ENCODE peak calls at places on chromosomes 12 and 14, in four cellular contexts. O, L, F and P are unnamed samples.

GRCh38 chr12:32201996-32202395 is 95.3 kb downstream of the BICD1 start:
- DNase-seq in O (no peak), L (no peak), F (no peak), P (no peak)

GRCh38 chr12:115343008-115343407 is 659.0 kb upstream of the TBX3 start:
- DNase-seq in O (no peak), L (no peak), F (no peak), P (no peak)

GRCh38 chr12:56084958-56085543 is 5.1 kb downstream of the ERBB3 start:
- DNase-seq in O (peak; percentile 41), L (no peak), F (peak; percentile 62), P (no peak)

GRCh38 chr12:108392284-108392683 is 53.2 kb upstream of the CMKLR1 start:
- DNase-seq in O (no peak), L (no peak), F (no peak), P (no peak)

GRCh38 chr12:116123511-116124258 is 153.8 kb downstream of the MED13L start:
- DNase-seq in O (peak; percentile 26), L (no peak), F (no peak), P (no peak)

GRCh38 chr12:85424581-85425348 is 144.7 kb downstream of the ALX1 start:
- DNase-seq in O (peak; percentile 51), L (no peak), F (no peak), P (no peak)

GRCh38 chr14:63727736-63728728 is at the start of gene SGPP1:
- DNase-seq in O (peak; percentile 84), L (no peak), F (peak; percentile 80), P (peak; percentile 89)

GRCh38 chr14:93960108-93960475 is 16.3 kb downstream of the ASB2 start:
- DNase-seq in O (no peak), L (no peak), F (no peak), P (no peak)

GRCh38 chr12:46177020-46177419 is 91.8 kb downstream of the SLC38A1 start:
- DNase-seq in O (no peak), L (no peak), F (no peak), P (no peak)

GRCh38 chr12:47216150-47216677 is 136.5 kb upstream of the AMIGO2 start:
- DNase-seq in O (peak; percentile 59), L (no peak), F (no peak), P (no peak)

GRCh38 chr14:88255196-88255595 is 67.9 kb downstream of the KCNK10 start:
- DNase-seq in O (peak; percentile 26), L (no peak), F (no peak), P (no peak)

GRCh38 chr12:93785262-93786010 is 108.3 kb downstream of the CRADD start:
- DNase-seq in O (peak; percentile 16), L (no peak), F (peak; percentile 86), P (no peak)

GRCh38 chr12:1576410-1577240 is 17.8 kb downstream of the FBXL14 start:
- DNase-seq in O (no peak), L (no peak), F (no peak), P (no peak)

GRCh38 chr12:121794532-121795028 is 1.1 kb upstream of the RHOF start:
- DNase-seq in O (peak; percentile 46), L (no peak), F (no peak), P (peak; percentile 77)

GRCh38 chr12:89880695-89881350 is 172.2 kb upstream of the ATP2B1 start:
- DNase-seq in O (peak; percentile 31), L (no peak), F (no peak), P (no peak)

GRCh38 chr14:74941676-74942097 is 13.7 kb downstream of the PGF start:
- DNase-seq in O (peak; percentile 52), L (no peak), F (no peak), P (no peak)

GRCh38 chr14:74940956-74941565 is 14.3 kb downstream of the PGF start:
- DNase-seq in O (no peak), L (no peak), F (no peak), P (no peak)

GRCh38 chr14:74945261-74945851 is 10.0 kb downstream of the PGF start:
- DNase-seq in O (peak; percentile 47), L (no peak), F (peak; percentile 75), P (no peak)

GRCh38 chr14:74942164-74942563 is 13.2 kb downstream of the PGF start:
- DNase-seq in O (no peak), L (no peak), F (no peak), P (no peak)

GRCh38 chr14:74942608-74943007 is 12.8 kb downstream of the PGF start:
- DNase-seq in O (no peak), L (no peak), F (no peak), P (no peak)
- TF ChIP-seq POLR2A in O (no peak), L (no peak), F (no peak), P (no peak)

GRCh38 chr14:102873546-102874061 is 48.9 kb upstream of the AMN start:
- DNase-seq in O (peak; percentile 66), L (no peak), F (no peak), P (no peak)

GRCh38 chr14:102875652-102876051 is 46.8 kb upstream of the AMN start:
- DNase-seq in O (no peak), L (no peak), F (no peak), P (no peak)

GRCh38 chr14:102878970-102879460 is 43.4 kb upstream of the AMN start:
- DNase-seq in O (peak; percentile 71), L (no peak), F (no peak), P (no peak)

GRCh38 chr14:102882233-102882906 is 40.1 kb upstream of the AMN start:
- DNase-seq in O (no peak), L (no peak), F (no peak), P (no peak)

GRCh38 chr14:102878174-102878969 is 44.1 kb upstream of the AMN start:
- DNase-seq in O (peak; percentile 44), L (no peak), F (no peak), P (no peak)
- TF ChIP-seq CTCF in O (no peak), L (no peak), F (no peak), P (no peak)

DNA sequence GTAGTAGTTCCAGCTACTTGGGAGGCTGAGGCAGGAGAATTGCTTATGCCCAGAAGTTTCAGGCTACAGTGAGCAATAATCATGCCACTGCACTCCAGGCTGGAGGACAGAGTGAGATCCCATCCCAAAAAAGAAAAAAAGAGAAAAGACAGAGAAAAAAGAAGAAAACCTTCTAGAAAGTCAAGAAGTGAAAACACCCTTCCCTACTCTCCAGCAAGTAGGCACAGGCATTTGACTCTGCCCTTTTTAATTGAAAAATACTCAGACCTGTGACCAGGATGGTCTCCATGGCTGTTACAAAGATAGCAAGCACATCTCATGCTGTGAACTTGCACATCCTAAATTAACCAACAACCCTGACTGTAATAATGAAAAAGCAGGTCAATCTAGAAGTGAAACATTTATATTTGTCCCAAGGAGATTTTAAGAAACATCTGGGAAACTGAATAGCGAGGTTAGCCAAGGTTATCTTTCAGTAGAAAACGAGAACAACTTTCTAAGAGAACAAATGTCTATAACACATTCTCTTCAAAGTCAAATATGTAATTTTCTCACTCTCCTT is 2.0 kb downstream of the TMTC1 start:
- DNase-seq in O (no peak), L (no peak), F (no peak), P (no peak)
- H3K4me3 ChIP-seq in O (no peak overlapping the region), L (peak overlapping the region; percentile 65), F (no peak overlapping the region), P (peak overlapping the region; percentile 80)

GRCh38 chr12:68815928-68816800 is 8.2 kb downstream of the MDM2 start:
- DNase-seq in O (no peak), L (no peak), F (no peak), P (no peak)
- TF ChIP-seq POLR2A in O (no peak), L (no peak), F (no peak), P (no peak)

DNA sequence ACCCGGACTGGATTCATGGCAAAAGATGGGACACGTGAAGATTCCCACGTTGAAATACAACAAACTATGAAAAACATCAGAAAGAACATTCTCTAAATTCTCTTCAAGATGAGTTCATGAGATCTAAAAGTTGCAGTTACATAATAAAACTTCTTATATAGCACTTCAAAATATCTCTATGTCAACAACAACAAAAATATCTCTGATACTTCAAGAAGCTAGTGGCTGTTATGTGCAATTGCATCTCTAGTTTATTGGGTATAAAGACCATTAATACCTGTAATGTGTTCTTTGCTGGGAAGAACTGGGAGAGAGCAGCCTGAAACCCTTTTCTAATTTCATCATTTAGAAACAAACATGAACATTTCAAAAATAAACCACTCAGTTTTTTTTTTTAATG is 69.2 kb upstream of the RGS6 start:
- DNase-seq in O (no peak), L (no peak), F (no peak), P (no peak)
- TF ChIP-seq CTCF in O (no peak), L (no peak), F (no peak), P (no peak)

GRCh38 chr12:40011775-40012129 is 94.1 kb downstream of the SLC2A13 start:
- DNase-seq in O (no peak), L (no peak), F (no peak), P (no peak)
- H3K4me3 ChIP-seq in O (no peak overlapping the region), L (no peak overlapping the region), F (no peak overlapping the region), P (peak overlapping the region; percentile 17)